ENCODE peak calls at places on chromosomes 11 and 22, in seven cellular contexts. E is body of pancreas; N is Right ventricle myocardium superior; U is GM23338; I is nephron progenitor cell; X is stimulated activated CD4-positive, alpha-beta T cell treated with anti-CD3 and anti-CD28 coated beads, Interleukin-4, amount 100 ng/mL, for 24 hours; D is dorsolateral prefrontal cortex. S is an unnamed sample.

GRCh38 chr11:34926831-34927132 is 10.4 kb downstream of the PDHX start:
- DNase-seq in E (no peak), N (no peak), U (no peak), I (no peak), X (no peak), D (no peak), S (no peak)

GRCh38 chr11:111403021-111403725 is 24.1 kb upstream of the POU2AF1 start:
- DNase-seq in E (no peak), N (no peak), U (no peak), I (no peak), X (no peak), D (no peak), S (no peak)

GRCh38 chr11:10540546-10540914 is 457 bp downstream of the RNF141 start:
- DNase-seq in E (peak; percentile 63), N (no peak), U (peak; percentile 58), I (no peak), X (no peak), D (peak; percentile 57), S (no peak)

GRCh38 chr11:120186799-120187591 is 23.8 kb upstream of the OAF start:
- DNase-seq in E (peak; percentile 43), N (no peak), U (no peak), I (no peak), X (no peak), D (peak; percentile 58), S (peak; percentile 59)

GRCh38 chr11:116933961-116934360 is 96.5 kb upstream of the APOA1 start:
- DNase-seq in E (no peak), N (no peak), U (no peak), I (no peak), X (no peak), D (no peak), S (no peak)

GRCh38 chr22:41923595-41924276 is 2.9 kb downstream of the TNFRSF13C start:
- DNase-seq in E (no peak), N (no peak), U (no peak), I (no peak), X (no peak), D (no peak), S (no peak)

GRCh38 chr11:31096191-31096590 is 273.3 kb downstream of the DCDC1 start:
- DNase-seq in E (no peak), N (no peak), U (no peak), I (no peak), X (no peak), D (no peak), S (no peak)

GRCh38 chr11:91244921-91245320 is 979.7 kb upstream of the FAT3 start:
- DNase-seq in E (no peak), N (no peak), U (no peak), I (no peak), X (no peak), D (no peak), S (no peak)

GRCh38 chr22:50297510-50298265 is 9.8 kb downstream of the PLXNB2 start:
- DNase-seq in E (no peak), N (no peak), U (no peak), I (no peak), X (no peak), D (no peak), S (no peak)

GRCh38 chr22:40597541-40598453 is 38.7 kb downstream of the MRTFA start:
- DNase-seq in E (peak; percentile 19), N (no peak), U (no peak), I (no peak), X (no peak), D (no peak), S (no peak)

GRCh38 chr11:17528181-17528691 is 16.0 kb downstream of the USH1C start:
- DNase-seq in E (peak; percentile 50), N (peak; percentile 61), U (peak; percentile 87), I (peak; percentile 78), X (peak; percentile 47), D (peak; percentile 78), S (no peak)

GRCh38 chr11:2104524-2105440 is 34.4 kb downstream of the IGF2 start:
- DNase-seq in E (no peak), N (no peak), U (no peak), I (no peak), X (no peak), D (peak; percentile 32), S (peak; percentile 49)

GRCh38 chr11:5624489-5625278 is at the start of gene TRIM34:
- DNase-seq in E (peak; percentile 59), N (no peak), U (peak; percentile 76), I (peak; percentile 11), X (peak; percentile 65), D (no peak), S (peak; percentile 82)

GRCh38 chr11:623999-624704 is 603 bp downstream of the CDHR5 start:
- DNase-seq in E (peak; percentile 42), N (no peak), U (no peak), I (no peak), X (no peak), D (no peak), S (peak; percentile 52)

GRCh38 chr11:78940500-78941225 is 366.0 kb upstream of the NARS2 start:
- DNase-seq in E (no peak), N (no peak), U (peak; percentile 91), I (peak; percentile 56), X (no peak), D (no peak), S (no peak)

GRCh38 chr22:35191412-35191811 is 65.9 kb upstream of the HMGXB4 start:
- DNase-seq in E (no peak), N (no peak), U (no peak), I (no peak), X (no peak), D (no peak), S (no peak)